ENCODE peak calls at places on chromosomes 5 and 9, in ten cellular contexts. R, D, B, I, K, F, X, N, W and S are unnamed samples.

GRCh38 chr5:134142806-134143205 is 28.3 kb downstream of the TCF7 start:
- DNase-seq in K (no peak), W (no peak), N (no peak), D (no peak), B (no peak), I (no peak), X (no peak), F (no peak), R (peak), S (no peak)

GRCh38 chr9:78038620-78039300 is 7.1 kb upstream of the GNAQ start:
- DNase-seq in B (no peak), F (no peak), X (no peak), N (no peak), R (no peak), K (no peak), I (no peak), W (no peak), D (peak), S (no peak)

GRCh38 chr5:162119801-162120200 is 52.2 kb downstream of the GABRG2 start:
- DNase-seq in X (no peak), B (no peak), N (no peak), K (no peak), I (no peak), D (no peak), R (no peak), F (no peak), W (no peak), S (no peak)

GRCh38 chr5:78553578-78553977 is 95.0 kb downstream of the LHFPL2 start:
- DNase-seq in K (no peak), N (no peak), R (no peak), W (no peak), I (no peak), B (no peak), D (no peak), F (no peak), X (no peak), S (no peak)

GRCh38 chr5:2740849-2741555 is 10.5 kb downstream of the IRX2 start:
- DNase-seq in N (no peak), R (no peak), X (no peak), D (no peak), K (no peak), I (no peak), B (no peak), F (peak), W (peak), S (no peak)

GRCh38 chr9:134793281-134793680 is 87.3 kb upstream of the FCN2 start:
- DNase-seq in I (no peak), F (no peak), K (no peak), R (no peak), W (no peak), X (no peak), B (no peak), N (no peak), D (no peak), S (no peak)

GRCh38 chr5:56711191-56711590 is 104.2 kb upstream of the MAP3K1 start:
- DNase-seq in W (no peak), F (no peak), R (no peak), N (peak), D (peak), B (no peak), K (no peak), I (no peak), X (no peak), S (no peak)

GRCh38 chr5:176762489-176762888 is 47.9 kb upstream of the UNC5A start:
- DNase-seq in R (no peak), F (no peak), X (no peak), D (no peak), I (no peak), K (no peak), N (no peak), B (no peak), W (no peak), S (no peak)

GRCh38 chr9:33250458-33250995 is 10.6 kb downstream of the SPINK4 start:
- DNase-seq in K (peak), N (peak), X (no peak), B (no peak), F (no peak), R (no peak), D (peak), I (no peak), W (no peak), S (no peak)

GRCh38 chr5:38765461-38765861 is 80.4 kb upstream of the OSMR start:
- DNase-seq in F (no peak), I (no peak), K (no peak), X (no peak), W (no peak), N (peak), R (no peak), B (no peak), D (peak), S (no peak)

GRCh38 chr9:104923740-104924139 is 4.2 kb downstream of the ABCA1 start:
- DNase-seq in W (no peak), B (no peak), R (no peak), X (no peak), F (no peak), K (peak), N (no peak), D (no peak), I (no peak), S (no peak)